ENCODE peak calls at places on chromosomes 4 and X, in five cellular contexts. M is fibroblast of the aortic adventitia, P is fibroblast of mammary gland, U is astrocyte, V is Panc1. B is an unnamed sample.

GRCh38 chr4:38130884-38131283 is 170.7 kb downstream of the PTTG2 start:
- DNase-seq in M (no peak), P (no peak), U (no peak), V (no peak), B (no peak)

GRCh38 chr4:57158762-57159161 is 48.6 kb upstream of the IGFBP7 start:
- DNase-seq in M (peak; percentile 43), P (no peak), U (peak; percentile 36), V (no peak), B (no peak)

GRCh38 chrX:645024-645376 is 14.4 kb downstream of the SHOX start:
- DNase-seq in M (no peak), P (no peak), U (no peak), V (no peak), B (no peak)

GRCh38 chr4:68693325-68694075 is 23.0 kb upstream of the UGT2B15 start:
- DNase-seq in M (no peak), P (no peak), U (no peak), V (no peak), B (no peak)

GRCh38 chr4:80492761-80493160 is 157.2 kb downstream of the CFAP299 start:
- DNase-seq in M (no peak), P (no peak), U (no peak), V (no peak), B (no peak)

GRCh38 chr4:74793757-74794340 is 474 bp downstream of the BTC start:
- DNase-seq in M (peak; percentile 11), P (peak; percentile 13), U (no peak), V (no peak), B (peak; percentile 64)

GRCh38 chrX:49999048-49999447 is 76.7 kb downstream of the CLCN5 start:
- DNase-seq in M (no peak), P (peak; percentile 12), U (no peak), V (no peak), B (no peak)

GRCh38 chrX:144327515-144327914 is 443.6 kb downstream of the UBE2NL start:
- DNase-seq in M (no peak), P (peak; percentile 3), U (no peak), V (no peak), B (no peak)

GRCh38 chr4:114057746-114058145 is 78.3 kb upstream of the ARSJ start:
- DNase-seq in M (no peak), P (no peak), U (no peak), V (no peak), B (no peak)

GRCh38 chr4:118254368-118254767 is 98.4 kb downstream of the PRSS12 start:
- DNase-seq in M (no peak), P (no peak), U (no peak), V (no peak), B (no peak)

GRCh38 chrX:44503550-44503949 is 39.1 kb downstream of the FUNDC1 start:
- DNase-seq in M (no peak), P (no peak), U (no peak), V (no peak), B (no peak)

GRCh38 chr4:140738111-140738510 is 18.1 kb downstream of the TBC1D9 start:
- DNase-seq in M (no peak), P (no peak), U (no peak), V (no peak), B (no peak)

GRCh38 chr4:15648600-15648999 is 6.6 kb downstream of the FBXL5 start:
- DNase-seq in M (no peak), P (no peak), U (no peak), V (no peak), B (no peak)

GRCh38 chr4:184437565-184437964 is 36.8 kb downstream of the IRF2 start:
- DNase-seq in M (no peak), P (no peak), U (no peak), V (no peak), B (no peak)

GRCh38 chr4:145066063-145066501 is 31.9 kb downstream of the ANAPC10 start:
- DNase-seq in M (no peak), P (no peak), U (no peak), V (no peak), B (no peak)

GRCh38 chrX:109774706-109775105 is 41.6 kb upstream of the ACSL4 start:
- DNase-seq in M (peak; percentile 88), P (peak; percentile 90), U (peak; percentile 68), V (peak; percentile 52), B (no peak)

GRCh38 chr4:106384878-106385277 is 16.3 kb upstream of the GIMD1 start:
- DNase-seq in M (no peak), P (no peak), U (no peak), V (no peak), B (no peak)

GRCh38 chrX:42420431-42420830 is 357.5 kb downstream of the PPP1R2C start:
- DNase-seq in M (no peak), P (no peak), U (no peak), V (no peak), B (no peak)

GRCh38 chr4:184066584-184067300 is 150.9 kb downstream of the ENPP6 start:
- DNase-seq in M (no peak), P (no peak), U (no peak), V (no peak), B (no peak)

GRCh38 chr4:105875233-105875632 is 20.0 kb upstream of the NPNT start:
- DNase-seq in M (no peak), P (no peak), U (no peak), V (no peak), B (no peak)

GRCh38 chr4:169253904-169254303 is 16.9 kb downstream of the SH3RF1 start:
- DNase-seq in M (peak; percentile 82), P (peak; percentile 92), U (peak; percentile 100), V (no peak), B (no peak)

GRCh38 chr4:123673971-123674370 is 277.4 kb downstream of the SPRY1 start:
- DNase-seq in M (no peak), P (peak; percentile 41), U (peak; percentile 91), V (no peak), B (no peak)

GRCh38 chrX:11758400-11759171 is 549 bp downstream of the MSL3 start:
- DNase-seq in M (peak; percentile 70), P (peak; percentile 73), U (peak; percentile 49), V (no peak), B (peak; percentile 77)

GRCh38 chrX:101931104-101931493 is 728 bp downstream of the ZMAT1 start:
- DNase-seq in M (no peak), P (no peak), U (no peak), V (no peak), B (no peak)

GRCh38 chrX:140050906-140051305 is 85.6 kb upstream of the CXorf66 start:
- DNase-seq in M (peak; percentile 28), P (peak; percentile 20), U (no peak), V (no peak), B (no peak)

GRCh38 chrX:136816970-136817369 is 36.2 kb upstream of the ARHGEF6 start:
- DNase-seq in M (peak; percentile 26), P (peak; percentile 46), U (peak; percentile 27), V (peak; percentile 17), B (no peak)

GRCh38 chrX:132958086-132958703 is at the start of gene HS6ST2:
- DNase-seq in M (no peak), P (no peak), U (no peak), V (no peak), B (peak; percentile 34)

GRCh38 chr4:3499710-3500109 is 32.5 kb downstream of the LRPAP1 start:
- DNase-seq in M (no peak), P (no peak), U (no peak), V (no peak), B (no peak)

GRCh38 chr4:120812216-120812615 is 110.3 kb downstream of the PRDM5 start:
- DNase-seq in M (no peak), P (no peak), U (peak; percentile 59), V (no peak), B (no peak)

GRCh38 chr4:168421055-168421454 is 59.2 kb downstream of the DDX60L start:
- DNase-seq in M (no peak), P (no peak), U (no peak), V (no peak), B (no peak)

GRCh38 chr4:9989918-9990635 is 31.2 kb downstream of the SLC2A9 start:
- DNase-seq in M (no peak), P (no peak), U (no peak), V (no peak), B (no peak)

GRCh38 chr4:184669251-184669650 is 19.7 kb downstream of the PRIMPOL start:
- DNase-seq in M (no peak), P (no peak), U (peak; percentile 38), V (no peak), B (no peak)

GRCh38 chr4:37827030-37827705 is 682 bp downstream of the PGM2 start:
- DNase-seq in M (peak; percentile 41), P (peak; percentile 76), U (peak; percentile 50), V (no peak), B (peak; percentile 50)

GRCh38 chr4:4791299-4791798 is 68.1 kb upstream of the MSX1 start:
- DNase-seq in M (peak; percentile 39), P (peak; percentile 52), U (peak; percentile 20), V (no peak), B (no peak)

GRCh38 chr4:140367738-140368137 is 5.7 kb upstream of the SCOC start:
- DNase-seq in M (peak; percentile 57), P (peak; percentile 17), U (peak; percentile 65), V (no peak), B (no peak)

GRCh38 chr4:148790691-148791090 is 348.5 kb upstream of the NR3C2 start:
- DNase-seq in M (peak; percentile 56), P (peak; percentile 6), U (peak; percentile 90), V (no peak), B (no peak)

GRCh38 chrX:39889704-39890103 is 208.1 kb downstream of the BCOR start:
- DNase-seq in M (no peak), P (no peak), U (no peak), V (no peak), B (no peak)

GRCh38 chrX:100685997-100686305 is 42.0 kb downstream of the SRPX2 start:
- DNase-seq in M (no peak), P (no peak), U (no peak), V (no peak), B (no peak)
- TF ChIP-seq CTCF in M (no peak), P (no peak), U (no peak), V (peak; percentile 67), B (peak; percentile 16)

DNA sequence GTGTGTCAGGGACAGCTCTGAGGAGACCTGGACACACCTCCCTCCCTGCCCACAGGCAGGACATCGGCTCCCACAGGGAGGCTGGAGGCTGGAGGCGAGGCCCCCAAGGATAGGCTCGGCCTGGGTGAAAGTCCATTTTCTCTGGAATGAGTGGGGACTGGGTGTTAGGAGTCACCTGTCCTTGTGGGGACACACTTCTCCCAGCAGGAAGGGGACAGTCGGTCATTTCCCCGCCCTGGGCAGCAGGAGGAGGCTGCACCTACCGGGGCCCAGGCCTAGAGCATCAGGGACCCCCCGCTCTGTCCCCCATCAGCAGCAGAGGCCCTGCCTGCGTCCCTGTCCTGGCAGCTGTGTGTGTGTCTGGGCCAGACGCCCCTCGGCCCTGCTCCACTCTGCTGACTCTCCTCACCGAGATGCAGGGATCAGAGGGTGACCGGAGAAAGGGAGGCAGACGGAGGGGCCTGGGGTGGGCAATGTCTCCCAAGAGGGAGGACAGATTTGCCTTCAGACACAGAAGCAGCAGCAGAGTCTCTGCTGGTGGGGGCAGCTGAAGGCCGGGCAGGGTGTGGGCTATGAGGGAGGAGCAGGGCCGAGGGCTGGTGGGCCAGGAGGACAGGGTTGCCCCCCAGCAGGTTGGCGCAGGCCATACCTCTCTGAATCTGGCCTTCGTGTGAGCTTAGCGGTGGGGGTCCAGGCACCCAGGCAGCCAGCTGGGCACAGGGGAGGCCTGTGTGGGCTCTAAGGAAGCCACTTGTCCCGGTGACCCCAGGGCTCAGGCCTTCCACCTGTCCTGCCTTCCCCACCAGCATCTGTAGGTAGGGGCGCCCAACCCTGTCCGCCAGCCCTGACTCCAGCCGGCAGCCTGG is 125.7 kb upstream of the NKX1-1 start:
- DNase-seq in M (no peak), P (no peak), U (no peak), V (no peak), B (no peak)
- TF ChIP-seq CTCF in M (no peak), P (no peak), U (no peak), V (no peak), B (no peak)

GRCh38 chr4:109332926-109333464 is 30.5 kb upstream of the COL25A1 start:
- DNase-seq in M (no peak), P (peak; percentile 3), U (no peak), V (no peak), B (no peak)
- TF ChIP-seq CTCF in M (no peak), P (peak; percentile 44), U (no peak), V (no peak), B (no peak)

GRCh38 chr4:177441061-177441802 is 1.0 kb downstream of the AGA start:
- DNase-seq in M (peak; percentile 53), P (peak; percentile 6), U (peak; percentile 26), V (peak; percentile 7), B (no peak)
- TF ChIP-seq CTCF in M (peak; percentile 25), P (no peak), U (no peak), V (no peak), B (peak; percentile 18)